ENCODE peak calls at places on chromosomes 11 and 22, in ten cellular contexts. O is non-pigmented ciliary epithelial cell; D is H54; Q is NCI-H345; W is NCI-H460; P is CD8-positive, alpha-beta memory T cell; H is cerebellum; J is stimulated activated CD4-positive, alpha-beta T cell treated with anti-CD3 and anti-CD28 coated beads, Interleukin-4, amount 100 ng/mL, for 24 hours; Y is lung microvascular endothelial cell; G is AG08396. X is an unnamed sample.

GRCh38 chr11:90124371-90124770 is 10.1 kb upstream of the NAALAD2 start:
- DNase-seq in D (no peak), O (peak), G (no peak), W (no peak), Y (no peak), P (no peak), J (no peak), H (no peak), Q (no peak), X (no peak)

GRCh38 chr22:47626428-47627390 is 864.3 kb downstream of the TBC1D22A start:
- DNase-seq in G (no peak), D (no peak), O (no peak), J (no peak), P (no peak), Y (no peak), W (no peak), H (no peak), Q (no peak), X (no peak)

GRCh38 chr11:67052891-67053290 is 3.8 kb upstream of the RHOD start:
- DNase-seq in O (no peak), H (no peak), D (no peak), G (no peak), W (no peak), Q (no peak), P (no peak), J (no peak), Y (no peak), X (no peak)

GRCh38 chr22:23364389-23364788 is 184.1 kb downstream of the BCR start:
- DNase-seq in J (no peak), P (no peak), O (no peak), Q (no peak), G (no peak), H (no peak), D (no peak), Y (no peak), W (no peak), X (no peak)

GRCh38 chr11:47233989-47234668 is 14.5 kb downstream of the ACP2 start:
- DNase-seq in Q (no peak), O (peak), Y (peak), G (peak), P (peak), W (peak), J (no peak), H (peak), D (peak), X (no peak)

GRCh38 chr11:67626970-67627369 is 2.8 kb downstream of the NUDT8 start:
- DNase-seq in Q (no peak), Y (no peak), J (no peak), P (no peak), G (no peak), W (no peak), H (no peak), O (no peak), D (no peak), X (no peak)

GRCh38 chr11:121652982-121653381 is 200.2 kb upstream of the SORL1-AS1 start:
- DNase-seq in D (no peak), J (no peak), G (no peak), H (no peak), O (no peak), W (no peak), Y (peak), P (no peak), Q (no peak), X (no peak)

GRCh38 chr11:134736251-134737072 is 324.4 kb upstream of the B3GAT1 start:
- DNase-seq in P (no peak), G (no peak), W (no peak), J (no peak), Y (no peak), O (no peak), Q (no peak), D (no peak), H (no peak), X (no peak)

GRCh38 chr11:7021318-7021717 is 1.0 kb downstream of the NLRP14 start:
- DNase-seq in D (no peak), P (no peak), Q (no peak), J (no peak), G (no peak), O (no peak), Y (no peak), W (no peak), H (no peak), X (no peak)

GRCh38 chr22:41940853-41941765 is 5.8 kb downstream of the CENPM start:
- DNase-seq in W (peak), D (peak), H (peak), G (peak), J (peak), Q (peak), O (peak), P (peak), Y (peak), X (peak)

GRCh38 chr22:36757608-36758220 is 18.2 kb downstream of the IFT27 start:
- DNase-seq in Q (peak), P (peak), H (peak), G (peak), D (peak), Y (peak), J (peak), W (peak), O (no peak), X (peak)

GRCh38 chr11:64037027-64037633 is 1.4 kb downstream of the FLRT1 start:
- DNase-seq in Q (no peak), P (no peak), H (peak), W (no peak), O (no peak), J (no peak), G (no peak), Y (no peak), D (no peak), X (no peak)

GRCh38 chr11:23078289-23078971 is 218.2 kb upstream of the CCDC179 start:
- DNase-seq in D (no peak), W (no peak), O (peak), J (no peak), Y (no peak), G (no peak), Q (no peak), P (no peak), H (no peak), X (no peak)

GRCh38 chr11:34606326-34607120 is 14.4 kb upstream of the EHF start:
- DNase-seq in O (no peak), D (no peak), H (no peak), W (no peak), Y (no peak), Q (no peak), P (no peak), G (no peak), J (no peak), X (no peak)

GRCh38 chr22:19554834-19555404 is 30.7 kb upstream of the CLDN5 start:
- DNase-seq in P (no peak), Y (peak), H (no peak), G (peak), W (no peak), J (no peak), Q (no peak), O (no peak), D (peak), X (no peak)

GRCh38 chr11:1198766-1199688 is 23.8 kb upstream of the MUC5B start:
- DNase-seq in D (no peak), Y (no peak), O (no peak), W (no peak), G (no peak), J (no peak), Q (peak), H (no peak), P (no peak), X (no peak)

GRCh38 chr22:42281284-42281683 is 10.8 kb upstream of the TCF20 start:
- DNase-seq in G (no peak), Y (no peak), W (no peak), P (no peak), O (no peak), Q (no peak), H (no peak), D (no peak), J (no peak), X (no peak)

GRCh38 chr11:122559734-122560382 is 95.7 kb upstream of the UBASH3B start:
- DNase-seq in D (no peak), Y (no peak), O (no peak), H (no peak), J (no peak), W (peak), P (no peak), Q (no peak), G (no peak), X (no peak)

GRCh38 chr11:111477898-111478297 is 34.3 kb downstream of the BTG4 start:
- DNase-seq in J (no peak), Y (no peak), O (no peak), Q (no peak), D (no peak), P (no peak), H (no peak), G (no peak), W (no peak), X (no peak)

GRCh38 chr11:69699213-69699612 is 4.6 kb downstream of the FGF19 start:
- DNase-seq in G (no peak), Q (no peak), D (no peak), H (no peak), P (no peak), W (no peak), O (no peak), J (no peak), Y (no peak), X (no peak)

GRCh38 chr22:33920927-33921575 is 775 bp upstream of the LARGE1 start:
- DNase-seq in W (peak), Q (peak), G (peak), Y (peak), J (peak), D (peak), O (peak), H (peak), P (peak), X (peak)

GRCh38 chr11:61091373-61092279 is 10.7 kb upstream of the CD5 start:
- DNase-seq in J (peak), W (no peak), Q (no peak), Y (no peak), D (no peak), O (peak), P (no peak), G (no peak), H (no peak), X (no peak)